ENCODE peak calls at places on chromosomes 2 and 18, in ten cellular contexts. One of them, this sample, is unnamed.
A peak's percentile ranks its signal among the peaks of the same experiment; 100 is the strongest.

GRCh38 chr2:164896634-164897033 is 55.0 kb upstream of the COBLL1 start:
- DNase-seq in A549: peak; percentile 25
- DNase-seq in brain microvascular endothelial cell: peak; percentile 79
- DNase-seq in lower lobe of right lung: no peak
- DNase-seq in adrenal gland: no peak
- DNase-seq in dorsolateral prefrontal cortex: no peak
- DNase-seq in right lobe of liver: no peak
- DNase-seq in tibial artery: no peak
- DNase-seq in cardiac fibroblast: peak; percentile 42
- DNase-seq in esophagus squamous epithelium: no peak
- DNase-seq in this sample: no peak

GRCh38 chr18:13276530-13277520 is 58.3 kb downstream of the LDLRAD4 start:
- DNase-seq in right lobe of liver: no peak
- DNase-seq in esophagus squamous epithelium: no peak
- DNase-seq in cardiac fibroblast: no peak
- DNase-seq in tibial artery: no peak
- DNase-seq in dorsolateral prefrontal cortex: no peak
- DNase-seq in brain microvascular endothelial cell: no peak
- DNase-seq in lower lobe of right lung: no peak
- DNase-seq in adrenal gland: no peak
- DNase-seq in A549: no peak
- DNase-seq in this sample: no peak

GRCh38 chr2:81876628-81877027 is 1572.1 kb upstream of the LRRTM1 start:
- DNase-seq in esophagus squamous epithelium: no peak
- DNase-seq in adrenal gland: no peak
- DNase-seq in dorsolateral prefrontal cortex: no peak
- DNase-seq in cardiac fibroblast: no peak
- DNase-seq in lower lobe of right lung: no peak
- DNase-seq in A549: no peak
- DNase-seq in right lobe of liver: no peak
- DNase-seq in tibial artery: no peak
- DNase-seq in brain microvascular endothelial cell: no peak
- DNase-seq in this sample: no peak

GRCh38 chr2:222861411-222862067 is 703 bp downstream of the ACSL3 start:
- DNase-seq in tibial artery: peak; percentile 74
- DNase-seq in brain microvascular endothelial cell: no peak
- DNase-seq in A549: no peak
- DNase-seq in lower lobe of right lung: peak; percentile 77
- DNase-seq in adrenal gland: peak; percentile 45
- DNase-seq in right lobe of liver: peak; percentile 55
- DNase-seq in dorsolateral prefrontal cortex: no peak
- DNase-seq in esophagus squamous epithelium: no peak
- DNase-seq in cardiac fibroblast: peak; percentile 39
- DNase-seq in this sample: no peak

GRCh38 chr2:175207741-175208438 is 26.4 kb upstream of the ATP5MC3 start:
- DNase-seq in cardiac fibroblast: peak; percentile 2
- DNase-seq in lower lobe of right lung: no peak
- DNase-seq in right lobe of liver: peak; percentile 24
- DNase-seq in esophagus squamous epithelium: no peak
- DNase-seq in adrenal gland: no peak
- DNase-seq in brain microvascular endothelial cell: no peak
- DNase-seq in dorsolateral prefrontal cortex: peak; percentile 51
- DNase-seq in A549: no peak
- DNase-seq in tibial artery: no peak
- DNase-seq in this sample: no peak

GRCh38 chr2:129827251-129827894 is 152.1 kb upstream of the RAB6C start:
- DNase-seq in dorsolateral prefrontal cortex: no peak
- DNase-seq in esophagus squamous epithelium: no peak
- DNase-seq in brain microvascular endothelial cell: no peak
- DNase-seq in adrenal gland: no peak
- DNase-seq in A549: no peak
- DNase-seq in cardiac fibroblast: no peak
- DNase-seq in right lobe of liver: no peak
- DNase-seq in lower lobe of right lung: no peak
- DNase-seq in tibial artery: no peak
- DNase-seq in this sample: no peak

GRCh38 chr18:59562751-59563150 is 134.5 kb downstream of the CCBE1 start:
- DNase-seq in lower lobe of right lung: no peak
- DNase-seq in esophagus squamous epithelium: no peak
- DNase-seq in tibial artery: no peak
- DNase-seq in right lobe of liver: no peak
- DNase-seq in adrenal gland: no peak
- DNase-seq in cardiac fibroblast: no peak
- DNase-seq in dorsolateral prefrontal cortex: no peak
- DNase-seq in brain microvascular endothelial cell: no peak
- DNase-seq in A549: no peak
- DNase-seq in this sample: no peak

GRCh38 chr2:233800231-233800630 is 22.1 kb downstream of the MROH2A start:
- DNase-seq in brain microvascular endothelial cell: no peak
- DNase-seq in A549: no peak
- DNase-seq in dorsolateral prefrontal cortex: no peak
- DNase-seq in esophagus squamous epithelium: no peak
- DNase-seq in lower lobe of right lung: no peak
- DNase-seq in adrenal gland: no peak
- DNase-seq in right lobe of liver: no peak
- DNase-seq in cardiac fibroblast: no peak
- DNase-seq in tibial artery: peak; percentile 15
- DNase-seq in this sample: no peak

GRCh38 chr18:31206787-31207381 is 44.2 kb upstream of the DSC1 start:
- DNase-seq in brain microvascular endothelial cell: peak; percentile 33
- DNase-seq in adrenal gland: peak; percentile 46
- DNase-seq in A549: peak; percentile 58
- DNase-seq in tibial artery: peak; percentile 84
- DNase-seq in lower lobe of right lung: peak; percentile 81
- DNase-seq in dorsolateral prefrontal cortex: no peak
- DNase-seq in right lobe of liver: peak; percentile 25
- DNase-seq in esophagus squamous epithelium: no peak
- DNase-seq in cardiac fibroblast: peak; percentile 5
- DNase-seq in this sample: no peak

GRCh38 chr2:218960196-218961165 is 1.0 kb downstream of the CDK5R2 start:
- DNase-seq in lower lobe of right lung: no peak
- DNase-seq in adrenal gland: no peak
- DNase-seq in tibial artery: no peak
- DNase-seq in cardiac fibroblast: no peak
- DNase-seq in right lobe of liver: no peak
- DNase-seq in esophagus squamous epithelium: no peak
- DNase-seq in brain microvascular endothelial cell: no peak
- DNase-seq in A549: no peak
- DNase-seq in dorsolateral prefrontal cortex: no peak
- DNase-seq in this sample: no peak

GRCh38 chr2:27085670-27086089 is 892 bp upstream of the KHK start:
- DNase-seq in esophagus squamous epithelium: no peak
- DNase-seq in adrenal gland: peak; percentile 89
- DNase-seq in tibial artery: peak; percentile 94
- DNase-seq in brain microvascular endothelial cell: peak; percentile 50
- DNase-seq in A549: peak; percentile 87
- DNase-seq in dorsolateral prefrontal cortex: peak; percentile 77
- DNase-seq in cardiac fibroblast: peak; percentile 70
- DNase-seq in lower lobe of right lung: peak; percentile 88
- DNase-seq in right lobe of liver: peak; percentile 87
- DNase-seq in this sample: no peak

GRCh38 chr18:56785006-56785405 is 133.8 kb downstream of the WDR7 start:
- DNase-seq in cardiac fibroblast: no peak
- DNase-seq in dorsolateral prefrontal cortex: no peak
- DNase-seq in brain microvascular endothelial cell: no peak
- DNase-seq in A549: no peak
- DNase-seq in tibial artery: no peak
- DNase-seq in esophagus squamous epithelium: no peak
- DNase-seq in lower lobe of right lung: no peak
- DNase-seq in adrenal gland: no peak
- DNase-seq in right lobe of liver: no peak
- DNase-seq in this sample: no peak

DNA sequence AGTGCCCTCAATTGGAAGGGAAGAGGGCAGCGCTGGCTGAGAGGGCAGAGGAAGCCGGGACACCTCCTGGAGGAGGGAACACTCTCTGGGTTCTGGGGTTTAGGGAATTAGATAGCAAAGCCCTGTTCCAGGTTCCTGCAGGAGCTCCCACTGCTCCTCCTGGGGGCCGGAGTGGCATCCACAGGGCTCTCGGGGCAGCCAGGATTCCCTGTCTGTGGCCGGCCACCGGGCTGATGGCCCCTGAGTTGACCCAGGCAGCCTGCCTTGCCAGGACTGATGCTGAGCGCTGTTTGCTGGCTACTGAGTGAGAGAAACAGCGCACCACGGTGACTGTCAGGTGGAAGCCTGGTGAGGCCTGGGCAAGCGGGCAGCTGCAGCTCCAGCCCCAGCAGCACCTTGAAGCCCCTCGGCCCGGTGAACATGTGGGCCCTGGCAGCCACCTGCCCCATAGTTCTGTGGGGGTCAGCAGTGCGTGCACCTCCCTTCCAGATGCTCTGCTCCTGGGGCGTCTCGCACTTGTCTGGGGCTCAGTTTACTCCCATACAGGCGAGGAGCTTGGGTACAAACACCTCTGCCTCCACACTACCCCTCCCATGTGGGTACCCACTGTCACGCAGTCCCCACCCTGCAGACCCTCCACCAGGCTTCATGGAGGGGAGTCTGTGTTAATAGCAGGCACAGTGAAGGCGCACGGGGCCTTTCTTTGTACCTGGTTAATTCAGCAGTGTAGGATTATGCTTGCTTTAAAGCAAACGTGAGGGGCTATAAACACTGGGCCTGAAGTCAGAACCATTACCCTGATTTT is 7.7 kb upstream of the ALLC start:
- DNase-seq in right lobe of liver: no peak
- DNase-seq in brain microvascular endothelial cell: no peak
- DNase-seq in adrenal gland: no peak
- DNase-seq in esophagus squamous epithelium: no peak
- DNase-seq in dorsolateral prefrontal cortex: no peak
- DNase-seq in tibial artery: no peak
- DNase-seq in A549: peak; percentile 24
- DNase-seq in cardiac fibroblast: no peak
- DNase-seq in lower lobe of right lung: no peak
- DNase-seq in this sample: no peak
- H3K4me3 ChIP-seq in right lobe of liver: no peak overlapping the region
- H3K4me3 ChIP-seq in brain microvascular endothelial cell: no peak overlapping the region
- H3K4me3 ChIP-seq in adrenal gland: no peak overlapping the region
- H3K4me3 ChIP-seq in esophagus squamous epithelium: no peak overlapping the region
- H3K4me3 ChIP-seq in dorsolateral prefrontal cortex: no peak overlapping the region
- H3K4me3 ChIP-seq in tibial artery: no peak overlapping the region
- H3K4me3 ChIP-seq in A549: peak overlapping the region; percentile 6
- H3K4me3 ChIP-seq in cardiac fibroblast: no peak overlapping the region
- H3K4me3 ChIP-seq in lower lobe of right lung: no peak overlapping the region
- H3K4me3 ChIP-seq in this sample: no peak overlapping the region

DNA sequence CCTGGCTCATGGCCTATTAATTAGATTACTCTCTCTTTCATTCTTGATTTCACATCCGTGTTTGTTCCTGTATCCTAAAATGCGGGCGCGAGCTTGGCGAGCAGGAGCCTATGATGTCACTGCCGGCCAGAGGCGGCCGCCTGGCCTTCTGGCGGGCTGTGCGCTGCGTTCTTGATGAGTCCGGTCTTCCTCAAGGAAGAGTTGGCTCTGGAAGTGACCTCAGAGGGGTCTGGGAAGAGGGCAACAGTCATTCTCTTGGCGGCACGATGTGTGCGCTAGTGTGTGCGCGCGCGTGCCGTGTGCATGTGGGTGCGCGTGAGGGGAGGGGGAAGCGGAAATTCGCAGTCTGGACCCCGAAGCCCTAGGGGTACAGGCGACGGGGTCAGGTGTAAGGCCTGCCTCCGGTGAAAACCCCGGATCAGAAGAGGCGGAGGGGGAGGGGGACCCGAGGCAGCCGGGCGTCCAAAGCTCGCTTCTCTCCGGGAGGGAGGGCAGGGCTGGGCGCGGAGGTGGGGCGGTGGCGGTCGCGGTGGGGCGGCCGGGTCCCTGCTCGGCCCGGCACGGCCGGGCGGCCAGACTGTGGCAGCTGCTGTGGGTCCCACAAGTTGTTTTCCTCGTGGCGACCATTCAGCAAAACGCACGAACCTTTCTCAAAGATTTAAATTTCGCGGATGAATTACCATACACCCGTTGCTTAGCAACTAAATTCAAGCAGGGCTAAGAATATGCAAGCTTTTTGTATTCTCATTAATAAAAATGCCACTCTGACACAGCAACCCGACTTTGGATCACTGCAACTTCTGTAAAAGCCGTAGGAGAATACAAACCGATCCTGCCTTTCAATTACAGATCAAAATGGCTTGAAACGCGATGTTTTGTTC is 8.4 kb downstream of the POU3F3 start:
- DNase-seq in esophagus squamous epithelium: no peak
- DNase-seq in cardiac fibroblast: no peak
- DNase-seq in tibial artery: no peak
- DNase-seq in brain microvascular endothelial cell: no peak
- DNase-seq in A549: no peak
- DNase-seq in right lobe of liver: no peak
- DNase-seq in adrenal gland: no peak
- DNase-seq in dorsolateral prefrontal cortex: no peak
- DNase-seq in lower lobe of right lung: no peak
- DNase-seq in this sample: no peak
- H3K4me3 ChIP-seq in esophagus squamous epithelium: no peak overlapping the region
- H3K4me3 ChIP-seq in cardiac fibroblast: no peak overlapping the region
- H3K4me3 ChIP-seq in tibial artery: no peak overlapping the region
- H3K4me3 ChIP-seq in brain microvascular endothelial cell: no peak overlapping the region
- H3K4me3 ChIP-seq in A549: no peak overlapping the region
- H3K4me3 ChIP-seq in right lobe of liver: no peak overlapping the region
- H3K4me3 ChIP-seq in adrenal gland: no peak overlapping the region
- H3K4me3 ChIP-seq in dorsolateral prefrontal cortex: peak overlapping the region; percentile 65
- H3K4me3 ChIP-seq in lower lobe of right lung: no peak overlapping the region
- H3K4me3 ChIP-seq in this sample: no peak overlapping the region

DNA sequence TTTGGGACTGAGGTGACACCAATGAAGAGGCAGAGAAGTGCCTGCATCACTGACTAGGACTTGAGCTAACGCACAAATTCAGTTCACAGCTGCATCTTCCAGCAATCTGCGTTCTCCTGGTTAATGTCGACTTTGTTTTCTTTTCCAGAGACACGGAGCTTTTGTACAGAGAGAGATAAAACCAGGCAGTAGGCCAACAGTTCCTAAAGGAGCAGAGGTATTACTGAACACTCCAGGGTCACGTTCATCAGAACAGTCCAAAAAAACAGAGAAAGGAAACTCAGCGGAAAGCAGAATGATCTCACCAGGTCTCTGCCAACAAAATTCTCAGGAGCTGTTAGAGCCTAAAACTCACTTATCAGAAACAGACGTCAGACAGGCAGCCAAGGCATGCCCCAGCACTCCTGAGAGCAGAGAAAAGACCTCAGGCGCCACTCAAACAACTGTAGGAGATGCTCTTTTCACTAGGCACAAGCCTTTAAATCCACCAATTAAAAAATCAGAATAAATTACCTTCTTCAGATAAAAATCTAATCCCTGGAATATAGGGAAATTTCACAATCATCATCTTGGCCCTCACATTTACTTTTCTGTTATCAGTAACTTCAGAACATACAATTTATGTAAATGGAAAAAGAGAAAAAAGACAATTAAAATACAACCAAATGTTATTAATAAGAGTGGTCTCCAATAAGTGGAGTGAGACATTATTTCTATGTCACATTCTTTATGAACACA is 95.9 kb upstream of the SPTBN1 start:
- DNase-seq in tibial artery: no peak
- DNase-seq in lower lobe of right lung: no peak
- DNase-seq in right lobe of liver: no peak
- DNase-seq in cardiac fibroblast: peak; percentile 98
- DNase-seq in brain microvascular endothelial cell: peak; percentile 76
- DNase-seq in dorsolateral prefrontal cortex: no peak
- DNase-seq in adrenal gland: peak; percentile 76
- DNase-seq in esophagus squamous epithelium: no peak
- DNase-seq in A549: no peak
- DNase-seq in this sample: peak; percentile 63
- H3K4me3 ChIP-seq in tibial artery: peak overlapping the region; percentile 21
- H3K4me3 ChIP-seq in lower lobe of right lung: no peak overlapping the region
- H3K4me3 ChIP-seq in right lobe of liver: no peak overlapping the region
- H3K4me3 ChIP-seq in cardiac fibroblast: peak overlapping the region; percentile 20
- H3K4me3 ChIP-seq in brain microvascular endothelial cell: no peak overlapping the region
- H3K4me3 ChIP-seq in dorsolateral prefrontal cortex: peak overlapping the region; percentile 26
- H3K4me3 ChIP-seq in adrenal gland: no peak overlapping the region
- H3K4me3 ChIP-seq in esophagus squamous epithelium: no peak overlapping the region
- H3K4me3 ChIP-seq in A549: no peak overlapping the region
- H3K4me3 ChIP-seq in this sample: peak overlapping the region; percentile 6

GRCh38 chr2:239919779-239920545 is 105.2 kb downstream of the NDUFA10 start:
- DNase-seq in brain microvascular endothelial cell: no peak
- DNase-seq in esophagus squamous epithelium: no peak
- DNase-seq in lower lobe of right lung: no peak
- DNase-seq in dorsolateral prefrontal cortex: no peak
- DNase-seq in cardiac fibroblast: no peak
- DNase-seq in adrenal gland: no peak
- DNase-seq in tibial artery: no peak
- DNase-seq in right lobe of liver: no peak
- DNase-seq in A549: no peak
- DNase-seq in this sample: no peak
- H3K4me3 ChIP-seq in brain microvascular endothelial cell: no peak overlapping the region
- H3K4me3 ChIP-seq in esophagus squamous epithelium: no peak overlapping the region
- H3K4me3 ChIP-seq in lower lobe of right lung: no peak overlapping the region
- H3K4me3 ChIP-seq in dorsolateral prefrontal cortex: no peak overlapping the region
- H3K4me3 ChIP-seq in cardiac fibroblast: no peak overlapping the region
- H3K4me3 ChIP-seq in adrenal gland: no peak overlapping the region
- H3K4me3 ChIP-seq in tibial artery: no peak overlapping the region
- H3K4me3 ChIP-seq in right lobe of liver: no peak overlapping the region
- H3K4me3 ChIP-seq in A549: no peak overlapping the region
- H3K4me3 ChIP-seq in this sample: no peak overlapping the region

This sample was measured in HFF-Myc.